ENCODE peak calls at places on chromosomes 6 and 20, in four cellular contexts. P is fibroblast of mammary gland, X is IMR-90, N is thyroid gland. W is an unnamed sample.

GRCh38 chr6:79079425-79080130 is 1.5 kb upstream of the PHIP start:
- DNase-seq in P (peak), X (peak), N (no peak), W (no peak)

GRCh38 chr6:105374010-105374420 is 28.9 kb downstream of the PREP start:
- DNase-seq in N (no peak), P (no peak), X (peak), W (no peak)

GRCh38 chr6:24376875-24377274 is 19.0 kb upstream of the DCDC2 start:
- DNase-seq in P (no peak), N (no peak), X (no peak), W (no peak)

GRCh38 chr6:56047931-56048520 is 172.6 kb upstream of the BMP5 start:
- DNase-seq in P (no peak), N (no peak), X (no peak), W (no peak)

GRCh38 chr6:129440691-129441090 is 269.3 kb downstream of the ARHGAP18 start:
- DNase-seq in N (no peak), P (peak), X (peak), W (no peak)

GRCh38 chr20:426564-426963 is 18.5 kb downstream of the RBCK1 start:
- DNase-seq in N (no peak), P (no peak), X (no peak), W (no peak)

GRCh38 chr20:24368253-24368652 is 101.2 kb upstream of the SYNDIG1 start:
- DNase-seq in P (no peak), X (no peak), N (no peak), W (no peak)

GRCh38 chr6:136566007-136566487 is 15.8 kb upstream of the MAP7 start:
- DNase-seq in N (no peak), P (no peak), X (no peak), W (no peak)

GRCh38 chr6:18035330-18035854 is 48.0 kb upstream of the KIF13A start:
- DNase-seq in X (no peak), P (no peak), N (no peak), W (no peak)

GRCh38 chr6:129280719-129281118 is 397.8 kb downstream of the LAMA2 start:
- DNase-seq in P (no peak), N (no peak), X (no peak), W (no peak)

GRCh38 chr6:108635505-108636226 is 74.9 kb downstream of the FOXO3 start:
- DNase-seq in N (no peak), X (no peak), P (no peak), W (no peak)

GRCh38 chr6:38957426-38957825 is 91.2 kb upstream of the GLP1R start:
- DNase-seq in X (no peak), P (no peak), N (no peak), W (no peak)

GRCh38 chr6:55474386-55474785 is 104.6 kb downstream of the HMGCLL1 start:
- DNase-seq in P (peak), N (no peak), X (peak), W (no peak)

GRCh38 chr6:43011207-43011606 is 2.5 kb downstream of the MEA1 start:
- DNase-seq in X (no peak), N (no peak), P (no peak), W (no peak)

DNA sequence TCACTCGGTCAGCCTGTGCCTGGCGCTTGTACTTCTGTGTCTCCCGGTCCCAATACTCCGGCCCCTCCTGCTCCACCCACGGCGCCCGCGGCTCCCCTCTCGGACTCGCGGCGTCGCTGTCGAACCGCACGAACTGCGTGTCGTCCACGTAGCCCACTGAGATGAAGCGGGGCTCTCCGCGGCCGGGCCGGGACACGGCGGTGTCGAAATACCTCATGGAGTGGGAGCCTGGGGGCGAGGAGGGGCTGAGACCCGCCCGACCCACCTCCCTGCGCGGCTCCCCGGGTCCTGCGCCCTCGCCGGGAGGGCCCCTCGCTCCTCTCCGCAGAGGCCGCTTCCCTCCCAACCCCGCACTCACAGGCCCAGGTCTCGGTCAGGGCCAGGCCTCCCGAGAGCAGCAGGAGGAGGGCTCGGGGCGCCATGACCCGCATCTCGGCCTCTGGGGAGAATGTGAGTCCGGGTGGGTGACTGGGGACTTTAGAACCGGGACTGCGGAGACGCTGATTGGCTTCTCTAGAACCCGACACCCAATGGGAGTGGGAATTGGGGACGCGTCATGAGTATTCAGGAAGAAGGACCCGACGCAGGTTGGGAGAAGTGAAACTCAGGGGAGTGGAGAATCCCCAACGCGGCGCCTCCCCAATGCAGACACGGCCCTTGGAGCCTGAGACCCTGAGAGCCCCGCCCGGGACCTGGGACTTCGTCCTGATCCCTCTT is at the start of gene HLA-C:
- DNase-seq in X (peak), P (peak), N (peak), W (peak)
- TF ChIP-seq CTCF in X (peak), P (no peak), N (no peak), W (no peak)

DNA sequence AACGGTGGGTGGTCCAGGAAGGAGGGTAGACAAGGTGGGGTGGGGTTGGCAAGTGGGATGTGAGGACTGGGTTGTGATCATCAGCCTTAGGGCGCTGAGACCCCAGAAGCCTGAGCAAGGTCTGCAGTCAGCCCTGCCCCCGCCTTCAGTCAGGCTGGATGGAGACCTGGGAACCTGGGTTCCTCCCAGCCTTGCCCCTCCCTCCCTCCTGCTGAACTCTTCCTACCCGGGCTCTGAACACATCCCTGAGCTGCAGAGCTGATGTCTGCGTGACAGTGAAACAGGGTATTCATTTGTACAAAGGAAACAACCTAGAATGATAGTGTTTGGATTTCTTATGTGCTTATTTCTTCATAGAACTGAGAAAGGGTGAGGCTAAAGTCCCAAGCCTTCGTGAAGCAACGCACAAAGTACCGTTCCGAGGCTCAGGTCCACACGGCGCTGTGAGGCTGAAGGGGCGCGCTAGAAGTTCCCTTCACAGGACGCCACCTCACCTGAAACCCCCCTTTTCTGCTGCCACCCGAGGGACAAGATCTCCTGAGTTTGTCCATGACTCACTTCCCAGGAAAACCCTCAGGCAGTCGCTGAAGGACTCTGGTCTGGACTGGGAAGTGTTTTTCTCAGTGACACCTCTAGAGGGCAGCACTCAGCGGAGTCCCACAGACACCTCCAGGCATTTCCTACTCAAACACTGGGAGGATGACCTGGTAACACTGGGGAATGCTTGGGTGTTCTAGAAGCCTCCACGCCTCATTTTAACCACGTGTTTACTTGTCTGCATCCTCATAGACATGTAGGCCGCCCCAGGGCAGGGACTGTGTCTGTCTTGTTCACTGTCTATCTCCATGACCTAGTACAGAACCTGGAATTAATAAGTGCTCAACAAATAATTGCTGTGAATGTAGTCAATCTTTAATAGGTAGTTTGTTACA is 1.2 kb downstream of the GSTA5 start:
- DNase-seq in N (peak), X (peak), P (peak), W (peak)
- TF ChIP-seq CTCF in N (peak), X (peak), P (peak), W (peak)

GRCh38 chr20:55004044-55004443 is 528.7 kb downstream of the DOK5 start:
- DNase-seq in X (no peak), P (no peak), N (no peak), W (no peak)
- TF ChIP-seq CTCF in X (no peak), P (no peak), N (no peak), W (no peak)

GRCh38 chr6:142302427-142303190 is 802 bp downstream of the ADGRG6 start:
- DNase-seq in P (no peak), N (no peak), X (peak), W (no peak)
- TF ChIP-seq CTCF in P (no peak), N (no peak), X (no peak), W (no peak)

DNA sequence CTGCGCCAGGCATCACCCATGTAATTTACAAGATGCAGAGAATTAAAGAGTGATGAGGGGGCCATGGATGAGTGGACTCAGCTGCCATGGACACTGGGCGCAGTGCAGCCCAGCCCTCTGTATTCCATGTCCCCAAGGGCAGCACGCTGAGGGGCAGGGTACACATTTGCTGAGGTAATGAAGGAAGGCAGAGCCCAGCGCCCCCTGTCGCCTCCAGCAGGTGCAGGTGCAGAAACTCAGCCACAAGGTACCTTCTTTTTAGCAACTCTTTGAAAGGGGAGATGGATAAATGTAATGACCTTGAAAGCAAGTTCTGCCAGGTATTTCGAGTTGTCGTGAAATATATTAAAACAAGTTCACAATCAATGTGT is 7.1 kb downstream of the CD93 start:
- DNase-seq in X (no peak), P (no peak), N (no peak), W (no peak)
- TF ChIP-seq CTCF in X (peak), P (no peak), N (no peak), W (peak)

GRCh38 chr6:140980265-140980887 is 1152.3 kb upstream of the GJE1 start:
- DNase-seq in N (no peak), P (peak), X (peak), W (no peak)
- TF ChIP-seq CTCF in N (no peak), P (no peak), X (peak), W (no peak)

DNA sequence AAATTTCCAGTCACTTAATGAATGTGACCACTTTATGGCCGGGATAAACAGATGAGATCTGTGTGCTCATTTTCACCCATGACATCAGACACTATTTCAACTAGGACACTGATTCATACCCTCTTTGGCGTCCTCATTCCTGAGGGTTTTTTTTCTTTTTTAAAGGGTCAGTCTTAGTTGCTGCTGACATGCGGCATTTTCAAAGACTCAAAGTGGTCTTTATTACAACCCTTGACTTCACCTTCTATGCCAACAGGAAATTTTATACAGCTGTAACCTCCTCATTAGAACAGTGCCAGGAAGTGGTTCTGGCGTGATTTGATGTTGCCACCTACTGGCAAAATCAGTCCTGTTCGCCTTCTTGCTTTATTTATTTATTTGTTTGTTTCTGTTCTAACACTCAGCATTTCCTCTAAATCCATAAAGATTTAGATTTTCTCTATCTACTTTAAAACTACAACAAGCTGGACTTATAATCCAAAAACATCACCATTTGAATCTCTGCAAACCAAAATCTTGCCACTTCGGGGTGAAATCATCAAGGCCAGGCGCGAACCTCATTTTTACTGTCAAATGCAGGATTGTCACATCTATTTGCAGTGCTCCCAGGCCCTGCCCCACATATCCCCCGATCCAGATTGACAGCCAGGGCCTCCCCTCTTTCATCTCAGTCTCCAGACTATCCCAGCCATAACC is 77.7 kb downstream of the C6orf118 start:
- DNase-seq in P (peak), X (no peak), N (no peak), W (no peak)
- TF ChIP-seq CTCF in P (peak), X (no peak), N (peak), W (no peak)